ENCODE peak calls at places on chromosomes 12 and 14, in ten cellular contexts. W is colonic mucosa, T is prostate gland, V is tibial nerve, K is mammary epithelial cell, A is osteoblast, E is HCT116, G is A549, B is Peyer's patch, P is AG04450. S is an unnamed sample.

GRCh38 chr12:124675881-124676688 is 108.7 kb upstream of the NCOR2 start:
- DNase-seq in E (no peak), T (no peak), B (no peak), W (no peak), V (no peak), P (no peak), G (no peak), K (no peak), A (peak; percentile 95), S (no peak)

GRCh38 chr12:5262450-5262849 is 169.5 kb upstream of the NTF3 start:
- DNase-seq in B (no peak), G (no peak), E (no peak), A (no peak), K (no peak), V (no peak), P (peak; percentile 27), T (no peak), W (no peak), S (no peak)

GRCh38 chr14:92586001-92586947 is 72.7 kb downstream of the RIN3 start:
- DNase-seq in V (no peak), P (peak; percentile 85), T (peak; percentile 21), B (peak; percentile 27), G (no peak), W (no peak), E (no peak), A (peak; percentile 80), K (peak; percentile 67), S (no peak)

GRCh38 chr12:71492604-71493003 is 53.0 kb downstream of the LGR5 start:
- DNase-seq in A (peak; percentile 31), W (no peak), T (no peak), B (no peak), K (no peak), E (no peak), P (no peak), G (no peak), V (no peak), S (no peak)

GRCh38 chr14:99265571-99265970 is 6.4 kb downstream of the BCL11B start:
- DNase-seq in E (no peak), V (no peak), A (peak; percentile 81), W (no peak), T (no peak), K (no peak), P (no peak), B (no peak), G (no peak), S (no peak)

GRCh38 chr12:100779191-100779590 is 15.4 kb upstream of the ANO4 start:
- DNase-seq in A (no peak), P (no peak), G (no peak), K (no peak), B (no peak), W (no peak), T (no peak), V (no peak), E (no peak), S (no peak)

GRCh38 chr14:100592461-100592871 is 5.2 kb upstream of the BEGAIN start:
- DNase-seq in P (no peak), T (no peak), A (peak; percentile 76), V (no peak), B (no peak), E (no peak), W (no peak), K (no peak), G (no peak), S (no peak)

GRCh38 chr12:39835517-39836489 is 216.2 kb upstream of the ABCD2 start:
- DNase-seq in W (no peak), K (no peak), A (no peak), T (no peak), V (no peak), P (no peak), G (no peak), E (no peak), B (no peak), S (no peak)

GRCh38 chr14:79451601-79452000 is 759.7 kb downstream of the DIO2 start:
- DNase-seq in W (no peak), E (no peak), A (no peak), K (no peak), P (no peak), G (no peak), T (no peak), B (no peak), V (no peak), S (no peak)

GRCh38 chr14:100256339-100256895 is 17.5 kb downstream of the YY1 start:
- DNase-seq in V (no peak), A (no peak), T (no peak), E (no peak), G (no peak), B (no peak), K (no peak), P (no peak), W (no peak), S (no peak)

GRCh38 chr12:94055528-94055927 is 92.8 kb upstream of the PLXNC1 start:
- DNase-seq in T (no peak), K (no peak), G (no peak), E (no peak), V (no peak), A (no peak), B (no peak), W (no peak), P (no peak), S (no peak)

GRCh38 chr14:33642641-33643342 is 308.1 kb downstream of the EGLN3 start:
- DNase-seq in G (no peak), K (no peak), W (no peak), A (no peak), T (no peak), E (no peak), V (no peak), P (no peak), B (no peak), S (no peak)

GRCh38 chr12:47712171-47712570 is 6.3 kb upstream of the RPAP3 start:
- DNase-seq in G (no peak), W (peak; percentile 15), A (no peak), E (no peak), K (no peak), V (no peak), P (no peak), B (no peak), T (no peak), S (no peak)

GRCh38 chr12:95663525-95663924 is 112.2 kb upstream of the USP44 start:
- DNase-seq in W (no peak), V (no peak), A (no peak), T (peak; percentile 16), G (no peak), E (no peak), B (no peak), K (no peak), P (no peak), S (no peak)

GRCh38 chr14:103026988-103027387 is 30.4 kb downstream of the CDC42BPB start:
- DNase-seq in K (no peak), A (no peak), G (no peak), E (no peak), B (no peak), P (no peak), W (peak; percentile 49), T (no peak), V (no peak), S (no peak)

GRCh38 chr14:103021817-103022668 is 35.3 kb downstream of the CDC42BPB start:
- DNase-seq in B (no peak), T (no peak), G (no peak), V (no peak), W (no peak), P (no peak), A (peak; percentile 80), K (no peak), E (no peak), S (no peak)

GRCh38 chr14:103022669-103023044 is 34.7 kb downstream of the CDC42BPB start:
- DNase-seq in A (no peak), T (no peak), G (no peak), P (no peak), V (no peak), B (no peak), W (no peak), E (no peak), K (no peak), S (no peak)

GRCh38 chr14:103027451-103027850 is 29.9 kb downstream of the CDC42BPB start:
- DNase-seq in T (no peak), B (no peak), E (no peak), A (no peak), W (no peak), V (no peak), G (no peak), K (no peak), P (no peak), S (no peak)

GRCh38 chr14:103023881-103024473 is 33.4 kb downstream of the CDC42BPB start:
- DNase-seq in P (peak; percentile 13), W (no peak), E (no peak), A (peak; percentile 94), V (no peak), T (no peak), B (no peak), G (no peak), K (no peak), S (no peak)
- H3K27ac ChIP-seq in P (peak overlapping the region; percentile 93), W (peak overlapping the region; percentile 51), E (no peak overlapping the region), A (peak overlapping the region; percentile 84), V (no peak overlapping the region), T (no peak overlapping the region), B (peak overlapping the region; percentile 56), G (peak overlapping the region; percentile 15), K (no peak overlapping the region), S (peak overlapping the region; percentile 24)

DNA sequence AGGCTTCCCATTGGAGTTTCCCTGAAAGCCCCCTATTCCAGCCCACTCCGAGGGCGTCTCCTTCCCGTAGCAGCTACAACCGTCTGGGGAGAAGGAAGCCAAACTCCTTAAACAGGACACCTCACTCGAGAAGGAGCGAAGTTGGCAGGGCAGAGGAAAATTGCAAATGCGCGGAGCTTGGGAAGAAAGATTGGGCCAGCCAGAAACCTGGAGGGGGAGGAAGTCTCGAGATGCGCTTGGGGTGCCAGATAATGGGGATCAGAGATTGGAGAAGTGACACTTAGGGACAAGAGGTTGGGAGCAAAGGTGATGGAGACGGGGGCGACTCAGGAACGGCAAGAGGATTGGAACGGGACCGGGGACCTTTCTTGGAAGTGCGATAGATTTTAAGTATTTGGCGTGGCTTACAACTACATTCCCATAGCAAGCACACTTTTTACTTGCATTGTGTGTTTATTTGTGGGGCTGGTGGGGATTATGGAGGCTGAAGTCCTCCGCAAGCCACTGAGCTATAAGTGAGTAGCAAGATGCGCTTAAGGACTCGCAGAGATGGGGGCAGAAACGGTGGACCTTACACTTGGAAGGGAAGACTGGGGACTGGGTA is 926 bp downstream of the HRK start:
- DNase-seq in W (no peak), A (no peak), T (no peak), E (no peak), P (no peak), B (no peak), V (no peak), G (no peak), K (peak; percentile 18), S (no peak)
- TF ChIP-seq CTCF in W (no peak), A (no peak), T (no peak), E (no peak), P (no peak), B (no peak), V (no peak), G (no peak), K (no peak), S (no peak)

GRCh38 chr14:21103710-21104447 is 3.0 kb downstream of the TMEM253 start:
- DNase-seq in W (peak; percentile 96), K (peak; percentile 94), V (peak; percentile 95), P (peak; percentile 90), T (peak; percentile 96), A (peak; percentile 99), B (peak; percentile 97), G (peak; percentile 98), E (peak; percentile 90), S (peak; percentile 95)
- H3K27ac ChIP-seq in W (peak overlapping the region; percentile 99), K (peak overlapping the region; percentile 86), V (peak overlapping the region; percentile 92), P (peak overlapping the region; percentile 98), T (peak overlapping the region; percentile 99), A (peak overlapping the region; percentile 98), B (peak overlapping the region; percentile 96), G (peak overlapping the region; percentile 96), E (peak overlapping the region; percentile 95), S (peak overlapping the region; percentile 98)

GRCh38 chr12:116701432-116701831 is 36.4 kb downstream of the SPRING1 start:
- DNase-seq in T (no peak), K (no peak), W (no peak), V (no peak), G (no peak), B (no peak), A (no peak), E (no peak), P (no peak), S (no peak)
- TF ChIP-seq CTCF in T (no peak), K (no peak), W (no peak), V (no peak), G (no peak), B (no peak), A (no peak), E (no peak), P (no peak), S (no peak)